ENCODE peak calls at places on chromosome 4, in nine cellular contexts. One of them, this sample, is unnamed.

GRCh38 chr4:40520533-40520932 is 109.1 kb downstream of the RBM47 start:
- DNase-seq in PC-9: no peak
- DNase-seq in CD8-positive, alpha-beta T cell: no peak
- DNase-seq in omental fat pad: no peak
- DNase-seq in SK-N-SH: no peak
- DNase-seq in endothelial cell: no peak
- DNase-seq in H9: no peak
- DNase-seq in heart left ventricle: no peak
- DNase-seq in GM10248: no peak
- DNase-seq in this sample: no peak

GRCh38 chr4:169070895-169071218 is 60.8 kb upstream of the CBR4 start:
- DNase-seq in PC-9: peak
- DNase-seq in CD8-positive, alpha-beta T cell: no peak
- DNase-seq in omental fat pad: no peak
- DNase-seq in SK-N-SH: no peak
- DNase-seq in endothelial cell: no peak
- DNase-seq in H9: no peak
- DNase-seq in heart left ventricle: no peak
- DNase-seq in GM10248: no peak
- DNase-seq in this sample: no peak

GRCh38 chr4:169272265-169272886 is 1.6 kb upstream of the SH3RF1 start:
- DNase-seq in PC-9: peak
- DNase-seq in CD8-positive, alpha-beta T cell: no peak
- DNase-seq in omental fat pad: no peak
- DNase-seq in SK-N-SH: no peak
- DNase-seq in endothelial cell: no peak
- DNase-seq in H9: no peak
- DNase-seq in heart left ventricle: no peak
- DNase-seq in GM10248: peak
- DNase-seq in this sample: no peak

GRCh38 chr4:123323998-123324397 is 72.6 kb upstream of the SPRY1 start:
- DNase-seq in PC-9: no peak
- DNase-seq in CD8-positive, alpha-beta T cell: no peak
- DNase-seq in omental fat pad: no peak
- DNase-seq in SK-N-SH: no peak
- DNase-seq in endothelial cell: no peak
- DNase-seq in H9: no peak
- DNase-seq in heart left ventricle: no peak
- DNase-seq in GM10248: no peak
- DNase-seq in this sample: no peak

GRCh38 chr4:155966661-155967060 is 13.0 kb upstream of the CTSO start:
- DNase-seq in PC-9: no peak
- DNase-seq in CD8-positive, alpha-beta T cell: no peak
- DNase-seq in omental fat pad: no peak
- DNase-seq in SK-N-SH: no peak
- DNase-seq in endothelial cell: no peak
- DNase-seq in H9: no peak
- DNase-seq in heart left ventricle: no peak
- DNase-seq in GM10248: no peak
- DNase-seq in this sample: no peak

GRCh38 chr4:83378426-83378825 is 43.8 kb upstream of the HPSE start:
- DNase-seq in PC-9: no peak
- DNase-seq in CD8-positive, alpha-beta T cell: no peak
- DNase-seq in omental fat pad: no peak
- DNase-seq in SK-N-SH: no peak
- DNase-seq in endothelial cell: no peak
- DNase-seq in H9: no peak
- DNase-seq in heart left ventricle: no peak
- DNase-seq in GM10248: no peak
- DNase-seq in this sample: no peak

GRCh38 chr4:83010522-83011318 is at the start of gene LIN54:
- DNase-seq in PC-9: peak
- DNase-seq in CD8-positive, alpha-beta T cell: peak
- DNase-seq in omental fat pad: peak
- DNase-seq in SK-N-SH: peak
- DNase-seq in endothelial cell: peak
- DNase-seq in H9: peak
- DNase-seq in heart left ventricle: peak
- DNase-seq in GM10248: peak
- DNase-seq in this sample: peak

GRCh38 chr4:144501231-144501780 is 144.7 kb upstream of the HHIP start:
- DNase-seq in PC-9: no peak
- DNase-seq in CD8-positive, alpha-beta T cell: no peak
- DNase-seq in omental fat pad: no peak
- DNase-seq in SK-N-SH: no peak
- DNase-seq in endothelial cell: no peak
- DNase-seq in H9: no peak
- DNase-seq in heart left ventricle: no peak
- DNase-seq in GM10248: no peak
- DNase-seq in this sample: no peak

GRCh38 chr4:185213829-185214228 is 4.4 kb downstream of the SNX25 start:
- DNase-seq in PC-9: no peak
- DNase-seq in CD8-positive, alpha-beta T cell: no peak
- DNase-seq in omental fat pad: no peak
- DNase-seq in SK-N-SH: no peak
- DNase-seq in endothelial cell: no peak
- DNase-seq in H9: no peak
- DNase-seq in heart left ventricle: no peak
- DNase-seq in GM10248: peak
- DNase-seq in this sample: no peak

GRCh38 chr4:16659120-16659519 is 239.3 kb downstream of the LDB2 start:
- DNase-seq in PC-9: no peak
- DNase-seq in CD8-positive, alpha-beta T cell: no peak
- DNase-seq in omental fat pad: no peak
- DNase-seq in SK-N-SH: peak
- DNase-seq in endothelial cell: no peak
- DNase-seq in H9: no peak
- DNase-seq in heart left ventricle: no peak
- DNase-seq in GM10248: no peak
- DNase-seq in this sample: no peak

GRCh38 chr4:113434247-113434587 is 327.3 kb downstream of the CAMK2D start:
- DNase-seq in PC-9: no peak
- DNase-seq in CD8-positive, alpha-beta T cell: no peak
- DNase-seq in omental fat pad: no peak
- DNase-seq in SK-N-SH: no peak
- DNase-seq in endothelial cell: no peak
- DNase-seq in H9: no peak
- DNase-seq in heart left ventricle: no peak
- DNase-seq in GM10248: no peak
- DNase-seq in this sample: no peak

GRCh38 chr4:155888171-155888570 is 15.3 kb upstream of the TDO2 start:
- DNase-seq in PC-9: no peak
- DNase-seq in CD8-positive, alpha-beta T cell: no peak
- DNase-seq in omental fat pad: no peak
- DNase-seq in SK-N-SH: no peak
- DNase-seq in endothelial cell: no peak
- DNase-seq in H9: no peak
- DNase-seq in heart left ventricle: no peak
- DNase-seq in GM10248: no peak
- DNase-seq in this sample: no peak

GRCh38 chr4:73729534-73730165 is 10.7 kb upstream of the CXCL8 start:
- DNase-seq in PC-9: peak
- DNase-seq in CD8-positive, alpha-beta T cell: no peak
- DNase-seq in omental fat pad: no peak
- DNase-seq in SK-N-SH: peak
- DNase-seq in endothelial cell: peak
- DNase-seq in H9: peak
- DNase-seq in heart left ventricle: peak
- DNase-seq in GM10248: peak
- DNase-seq in this sample: peak

GRCh38 chr4:93605163-93605562 is 223.4 kb upstream of the ATOH1 start:
- DNase-seq in PC-9: no peak
- DNase-seq in CD8-positive, alpha-beta T cell: no peak
- DNase-seq in omental fat pad: no peak
- DNase-seq in SK-N-SH: no peak
- DNase-seq in endothelial cell: no peak
- DNase-seq in H9: no peak
- DNase-seq in heart left ventricle: no peak
- DNase-seq in GM10248: no peak
- DNase-seq in this sample: no peak

GRCh38 chr4:98199247-98199646 is 56.0 kb upstream of the STPG2 start:
- DNase-seq in PC-9: no peak
- DNase-seq in CD8-positive, alpha-beta T cell: no peak
- DNase-seq in omental fat pad: no peak
- DNase-seq in SK-N-SH: no peak
- DNase-seq in endothelial cell: no peak
- DNase-seq in H9: no peak
- DNase-seq in heart left ventricle: peak
- DNase-seq in GM10248: no peak
- DNase-seq in this sample: no peak

GRCh38 chr4:73740353-73740778 is at the start of gene CXCL8:
- DNase-seq in PC-9: peak
- DNase-seq in CD8-positive, alpha-beta T cell: no peak
- DNase-seq in omental fat pad: no peak
- DNase-seq in SK-N-SH: no peak
- DNase-seq in endothelial cell: no peak
- DNase-seq in H9: no peak
- DNase-seq in heart left ventricle: peak
- DNase-seq in GM10248: no peak
- DNase-seq in this sample: peak

GRCh38 chr4:52836120-52836519 is 26.0 kb upstream of the RASL11B start:
- DNase-seq in PC-9: no peak
- DNase-seq in CD8-positive, alpha-beta T cell: no peak
- DNase-seq in omental fat pad: no peak
- DNase-seq in SK-N-SH: no peak
- DNase-seq in endothelial cell: no peak
- DNase-seq in H9: no peak
- DNase-seq in heart left ventricle: no peak
- DNase-seq in GM10248: no peak
- DNase-seq in this sample: no peak

GRCh38 chr4:141375855-141376254 is 155.2 kb downstream of the ZNF330 start:
- DNase-seq in PC-9: peak
- DNase-seq in CD8-positive, alpha-beta T cell: no peak
- DNase-seq in omental fat pad: no peak
- DNase-seq in SK-N-SH: peak
- DNase-seq in endothelial cell: no peak
- DNase-seq in H9: peak
- DNase-seq in heart left ventricle: peak
- DNase-seq in GM10248: no peak
- DNase-seq in this sample: no peak
- TF ChIP-seq CTCF in PC-9: peak
- TF ChIP-seq CTCF in CD8-positive, alpha-beta T cell: no peak
- TF ChIP-seq CTCF in omental fat pad: no peak
- TF ChIP-seq CTCF in SK-N-SH: peak
- TF ChIP-seq CTCF in endothelial cell: no peak
- TF ChIP-seq CTCF in H9: peak
- TF ChIP-seq CTCF in heart left ventricle: peak
- TF ChIP-seq CTCF in GM10248: no peak
- TF ChIP-seq CTCF in this sample: no peak

GRCh38 chr4:27084685-27085356 is 224.2 kb downstream of the STIM2 start:
- DNase-seq in PC-9: no peak
- DNase-seq in CD8-positive, alpha-beta T cell: no peak
- DNase-seq in omental fat pad: peak
- DNase-seq in SK-N-SH: peak
- DNase-seq in endothelial cell: peak
- DNase-seq in H9: peak
- DNase-seq in heart left ventricle: peak
- DNase-seq in GM10248: peak
- DNase-seq in this sample: no peak
- TF ChIP-seq CTCF in PC-9: no peak
- TF ChIP-seq CTCF in CD8-positive, alpha-beta T cell: no peak
- TF ChIP-seq CTCF in omental fat pad: no peak
- TF ChIP-seq CTCF in SK-N-SH: no peak
- TF ChIP-seq CTCF in endothelial cell: no peak
- TF ChIP-seq CTCF in H9: peak
- TF ChIP-seq CTCF in heart left ventricle: peak
- TF ChIP-seq CTCF in GM10248: no peak
- TF ChIP-seq CTCF in this sample: no peak

DNA sequence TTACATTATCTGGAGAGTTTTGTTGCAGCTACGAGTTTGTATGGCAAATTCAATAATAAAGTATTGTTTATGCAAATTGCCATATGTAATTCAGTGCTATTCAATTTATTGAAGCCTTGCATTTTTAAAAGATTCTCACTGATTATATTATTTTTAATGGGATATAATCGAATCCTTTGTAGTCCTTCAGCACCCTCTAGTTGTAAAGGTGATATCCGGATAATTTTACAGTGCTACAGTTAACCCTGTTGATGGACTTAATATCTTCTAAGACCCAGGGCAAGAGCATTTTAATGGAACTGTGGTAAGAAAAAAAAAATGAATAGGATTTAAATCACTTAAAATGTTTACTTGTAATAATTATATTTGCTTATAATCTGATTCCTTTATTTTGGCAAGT is 48.5 kb upstream of the GRIA2 start:
- DNase-seq in PC-9: no peak
- DNase-seq in CD8-positive, alpha-beta T cell: no peak
- DNase-seq in omental fat pad: no peak
- DNase-seq in SK-N-SH: no peak
- DNase-seq in endothelial cell: no peak
- DNase-seq in H9: no peak
- DNase-seq in heart left ventricle: no peak
- DNase-seq in GM10248: no peak
- DNase-seq in this sample: no peak
- TF ChIP-seq CTCF in PC-9: peak
- TF ChIP-seq CTCF in CD8-positive, alpha-beta T cell: no peak
- TF ChIP-seq CTCF in omental fat pad: no peak
- TF ChIP-seq CTCF in SK-N-SH: peak
- TF ChIP-seq CTCF in endothelial cell: no peak
- TF ChIP-seq CTCF in H9: peak
- TF ChIP-seq CTCF in heart left ventricle: no peak
- TF ChIP-seq CTCF in GM10248: no peak
- TF ChIP-seq CTCF in this sample: no peak

DNA sequence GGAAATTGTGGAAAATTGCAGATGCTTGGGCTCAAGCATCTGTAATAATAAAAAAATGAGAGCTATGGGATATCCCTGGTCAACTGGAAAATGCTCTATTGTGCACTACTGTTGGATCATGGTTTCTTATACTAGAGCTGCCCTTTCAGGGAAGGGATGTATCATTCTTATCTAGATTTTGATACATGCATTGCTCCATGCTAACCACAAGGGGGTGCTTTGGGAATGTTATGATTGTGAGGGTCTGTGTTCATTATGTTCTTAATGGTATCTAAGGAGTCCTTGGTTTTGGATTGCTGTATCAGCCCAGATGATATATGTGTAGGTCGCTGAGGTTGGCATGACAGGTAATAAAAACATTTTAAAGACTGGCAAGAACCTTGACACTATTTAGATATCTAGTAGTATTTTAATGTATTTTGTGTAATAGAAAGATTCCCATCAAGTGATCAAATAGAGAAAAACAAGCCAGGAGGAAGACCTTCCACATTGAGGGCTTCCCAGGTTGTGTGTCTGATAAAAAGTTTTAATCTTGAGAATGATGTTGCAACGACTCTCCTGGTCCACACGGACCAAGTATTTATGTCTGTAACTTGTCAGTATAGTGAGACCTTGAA is 49.2 kb upstream of the TLR2 start:
- DNase-seq in PC-9: no peak
- DNase-seq in CD8-positive, alpha-beta T cell: no peak
- DNase-seq in omental fat pad: no peak
- DNase-seq in SK-N-SH: peak
- DNase-seq in endothelial cell: no peak
- DNase-seq in H9: no peak
- DNase-seq in heart left ventricle: no peak
- DNase-seq in GM10248: no peak
- DNase-seq in this sample: no peak
- TF ChIP-seq CTCF in PC-9: peak
- TF ChIP-seq CTCF in CD8-positive, alpha-beta T cell: peak
- TF ChIP-seq CTCF in omental fat pad: no peak
- TF ChIP-seq CTCF in SK-N-SH: peak
- TF ChIP-seq CTCF in endothelial cell: peak
- TF ChIP-seq CTCF in H9: peak
- TF ChIP-seq CTCF in heart left ventricle: peak
- TF ChIP-seq CTCF in GM10248: peak
- TF ChIP-seq CTCF in this sample: peak

GRCh38 chr4:3193531-3194203 is 55.3 kb upstream of the MSANTD1 start:
- DNase-seq in PC-9: no peak
- DNase-seq in CD8-positive, alpha-beta T cell: peak
- DNase-seq in omental fat pad: no peak
- DNase-seq in SK-N-SH: peak
- DNase-seq in endothelial cell: no peak
- DNase-seq in H9: no peak
- DNase-seq in heart left ventricle: no peak
- DNase-seq in GM10248: no peak
- DNase-seq in this sample: no peak
- TF ChIP-seq CTCF in PC-9: peak
- TF ChIP-seq CTCF in CD8-positive, alpha-beta T cell: peak
- TF ChIP-seq CTCF in omental fat pad: no peak
- TF ChIP-seq CTCF in SK-N-SH: peak
- TF ChIP-seq CTCF in endothelial cell: no peak
- TF ChIP-seq CTCF in H9: peak
- TF ChIP-seq CTCF in heart left ventricle: peak
- TF ChIP-seq CTCF in GM10248: no peak
- TF ChIP-seq CTCF in this sample: peak

This sample was measured in CD14-positive monocyte.